ENCODE peak calls at places on chromosome 1, in eight cellular contexts. F is right lobe of liver, K is transverse colon, W is RWPE1, M is pancreas, I is cardiac muscle cell, N is tibial nerve, U is ovary. X is an unnamed sample.

GRCh38 chr1:239587066-239587465 is 200.7 kb downstream of the CHRM3 start:
- DNase-seq in K (no peak), U (no peak), W (no peak), N (no peak), M (no peak), I (no peak), F (no peak), X (no peak)

GRCh38 chr1:57270926-57271698 is 152.7 kb downstream of the DAB1 start:
- DNase-seq in N (no peak), U (no peak), K (no peak), F (peak; percentile 21), M (no peak), W (no peak), I (no peak), X (peak; percentile 59)

GRCh38 chr1:221089803-221090202 is 210.6 kb downstream of the HLX start:
- DNase-seq in F (no peak), M (no peak), I (no peak), K (no peak), U (no peak), N (no peak), W (no peak), X (no peak)

GRCh38 chr1:113904292-113904673 is 316 bp downstream of the AP4B1 start:
- DNase-seq in N (peak; percentile 7), F (no peak), M (no peak), W (peak; percentile 60), K (no peak), I (peak; percentile 58), U (no peak), X (peak; percentile 13)

GRCh38 chr1:202126426-202126825 is 3.7 kb downstream of the GPR37L1 start:
- DNase-seq in U (no peak), K (no peak), I (no peak), F (no peak), N (no peak), W (no peak), M (no peak), X (no peak)

GRCh38 chr1:93014156-93014555 is 52.9 kb upstream of the DIPK1A start:
- DNase-seq in U (no peak), M (no peak), W (no peak), N (no peak), F (no peak), K (no peak), I (no peak), X (no peak)

GRCh38 chr1:40094481-40095110 is 2.5 kb downstream of the PPT1 start:
- DNase-seq in W (no peak), N (no peak), K (no peak), I (no peak), U (no peak), F (no peak), M (no peak), X (no peak)

GRCh38 chr1:199205740-199206139 is 566.9 kb downstream of the PTPRC start:
- DNase-seq in M (no peak), U (no peak), F (no peak), K (no peak), I (no peak), N (no peak), W (no peak), X (no peak)

GRCh38 chr1:37987679-37988078 is 2.1 kb downstream of the SF3A3 start:
- DNase-seq in M (no peak), F (no peak), W (no peak), U (no peak), N (no peak), K (no peak), I (no peak), X (no peak)

GRCh38 chr1:30726254-30726653 is 2.9 kb upstream of the MATN1 start:
- DNase-seq in K (no peak), I (no peak), M (no peak), W (no peak), F (no peak), N (no peak), U (no peak), X (no peak)

GRCh38 chr1:116764906-116765862 is 11.0 kb downstream of the CD2 start:
- DNase-seq in I (no peak), N (no peak), M (no peak), K (no peak), F (no peak), W (no peak), U (no peak), X (no peak)

GRCh38 chr1:116765962-116766361 is 11.7 kb downstream of the CD2 start:
- DNase-seq in U (no peak), N (no peak), W (no peak), K (no peak), M (no peak), F (no peak), I (no peak), X (no peak)

GRCh38 chr1:116763116-116763786 is 9.0 kb downstream of the CD2 start:
- DNase-seq in N (no peak), M (no peak), I (no peak), U (no peak), F (no peak), K (no peak), W (no peak), X (no peak)

GRCh38 chr1:116763787-116764465 is 9.7 kb downstream of the CD2 start:
- DNase-seq in W (peak; percentile 33), I (peak; percentile 46), M (peak; percentile 58), K (peak; percentile 36), F (peak; percentile 22), U (no peak), N (no peak), X (no peak)

GRCh38 chr1:116764466-116764896 is 10.3 kb downstream of the CD2 start:
- DNase-seq in U (no peak), I (no peak), W (no peak), K (no peak), M (no peak), N (no peak), F (no peak), X (no peak)
- TF ChIP-seq CTCF in U (no peak), I (no peak), W (no peak), K (no peak), M (no peak), N (no peak), F (no peak), X (no peak)

GRCh38 chr1:85074365-85074964 is 26.2 kb upstream of the MCOLN3 start:
- DNase-seq in K (no peak), M (no peak), F (no peak), I (no peak), N (no peak), U (no peak), W (no peak), X (no peak)

DNA sequence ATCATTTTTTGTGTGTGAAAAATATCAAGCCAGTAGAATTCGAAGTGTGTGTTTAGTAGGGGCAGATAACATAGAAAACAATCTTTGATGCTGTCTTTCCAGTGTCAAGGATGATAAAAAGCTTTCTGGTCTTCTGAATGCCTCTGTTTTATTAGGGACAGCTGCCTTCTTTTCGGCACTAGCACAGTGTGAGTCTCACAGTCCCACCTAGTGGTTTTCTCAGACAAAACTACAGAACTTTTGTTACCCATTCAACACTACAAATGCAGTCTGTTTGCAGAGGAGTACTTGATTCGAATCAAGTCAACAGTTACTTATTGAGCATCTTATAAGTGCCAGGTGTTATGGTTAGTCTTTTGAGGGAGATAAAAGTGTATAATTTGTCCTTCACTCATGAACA is 30.6 kb upstream of the MCOLN3 start:
- DNase-seq in F (no peak), W (peak; percentile 7), K (no peak), I (peak; percentile 10), U (no peak), N (no peak), M (no peak), X (no peak)
- TF ChIP-seq CTCF in F (no peak), W (no peak), K (no peak), I (peak; percentile 43), U (no peak), N (no peak), M (no peak), X (peak; percentile 14)

GRCh38 chr1:154936416-154937050 is at the start of gene PMVK:
- DNase-seq in W (peak; percentile 99), U (peak; percentile 94), I (peak; percentile 97), M (peak; percentile 93), F (peak; percentile 95), N (peak; percentile 97), K (peak; percentile 97), X (peak; percentile 84)
- TF ChIP-seq CTCF in W (peak; percentile 53), U (peak; percentile 57), I (peak; percentile 45), M (no peak), F (no peak), N (peak; percentile 30), K (peak; percentile 37), X (peak; percentile 38)

GRCh38 chr1:212237651-212238050 is 47.6 kb upstream of the PPP2R5A start:
- DNase-seq in M (peak; percentile 43), F (no peak), I (no peak), N (no peak), U (no peak), W (peak; percentile 41), K (peak; percentile 34), X (no peak)
- TF ChIP-seq CTCF in M (no peak), F (no peak), I (no peak), N (no peak), U (no peak), W (no peak), K (no peak), X (no peak)